ENCODE peak calls at places on chromosome X, in six cellular contexts. E, X, V, S, G and Y are unnamed samples.

GRCh38 chrX:69137911-69138310 is 27.3 kb downstream of the PJA1 start:
- DNase-seq in X (no peak), E (no peak), V (no peak), G (no peak), S (no peak), Y (no peak)

GRCh38 chrX:105017641-105018040 is 202.9 kb downstream of the TEX13A start:
- DNase-seq in X (no peak), S (no peak), V (no peak), G (peak; percentile 66), E (no peak), Y (no peak)

GRCh38 chrX:39162322-39162721 is 361.1 kb downstream of the MID1IP1 start:
- DNase-seq in S (no peak), E (peak; percentile 64), X (no peak), V (no peak), G (no peak), Y (peak; percentile 57)

GRCh38 chrX:24019448-24019847 is 7.5 kb downstream of the KLHL15 start:
- DNase-seq in V (no peak), G (no peak), E (no peak), X (peak; percentile 19), S (no peak), Y (no peak)

GRCh38 chrX:17414839-17415238 is 39.8 kb downstream of the NHS start:
- DNase-seq in V (no peak), X (no peak), E (peak; percentile 34), S (no peak), G (no peak), Y (peak; percentile 22)

GRCh38 chrX:2677764-2678163 is 13.3 kb upstream of the CD99 start:
- DNase-seq in S (peak; percentile 97), V (no peak), E (peak; percentile 73), X (peak; percentile 86), G (peak; percentile 98), Y (peak; percentile 53)

GRCh38 chrX:154481911-154482601 is 3.0 kb upstream of the LAGE3 start:
- DNase-seq in V (no peak), X (no peak), G (no peak), S (no peak), E (no peak), Y (no peak)

GRCh38 chrX:77785400-77785745 is 643 bp downstream of the ATRX start:
- DNase-seq in G (peak; percentile 15), S (peak; percentile 23), V (no peak), E (peak; percentile 27), X (no peak), Y (peak; percentile 13)

GRCh38 chrX:120536056-120536455 is 24.7 kb downstream of the CUL4B start:
- DNase-seq in X (no peak), S (no peak), E (no peak), G (no peak), V (no peak), Y (no peak)

GRCh38 chrX:12210921-12211320 is 72.6 kb downstream of the FRMPD4 start:
- DNase-seq in V (no peak), E (no peak), S (peak; percentile 62), G (peak; percentile 1), X (no peak), Y (no peak)

GRCh38 chrX:149937881-149938426 is 337 bp downstream of the EOLA2 start:
- DNase-seq in G (no peak), E (peak; percentile 22), X (no peak), S (peak; percentile 3), V (peak; percentile 17), Y (peak; percentile 19)